ENCODE peak calls at places on chromosomes 6 and 20, in eight cellular contexts. Y, H, D, F, J, V, T and E are unnamed samples.

GRCh38 chr6:43247115-43247999 is 4.1 kb downstream of the TTBK1 start:
- DNase-seq in T (peak), J (peak), H (peak), D (peak), Y (peak), F (peak), V (peak), E (peak)

GRCh38 chr6:66851930-66852329 is 1144.9 kb upstream of the EYS start:
- DNase-seq in T (no peak), Y (no peak), V (no peak), J (no peak), D (no peak), H (no peak), F (no peak), E (no peak)

GRCh38 chr6:108737594-108738546 is 110.4 kb upstream of the ARMC2 start:
- DNase-seq in V (no peak), F (no peak), H (no peak), T (no peak), J (peak), Y (no peak), D (peak), E (peak)

GRCh38 chr20:63054103-63054474 is 47.3 kb upstream of the BHLHE23 start:
- DNase-seq in V (no peak), D (no peak), Y (no peak), H (peak), J (no peak), T (no peak), F (no peak), E (no peak)

GRCh38 chr6:7769702-7770101 is 43.8 kb downstream of the BMP6 start:
- DNase-seq in F (no peak), H (no peak), D (no peak), J (no peak), T (no peak), V (no peak), Y (no peak), E (no peak)

GRCh38 chr6:41167173-41167963 is 4.5 kb upstream of the TREM2 start:
- DNase-seq in T (no peak), H (peak), J (no peak), Y (peak), V (no peak), F (no peak), D (peak), E (no peak)

GRCh38 chr20:31841928-31842327 is 3.5 kb downstream of the FOXS1 start:
- DNase-seq in F (no peak), Y (no peak), D (peak), T (no peak), J (peak), H (no peak), V (no peak), E (no peak)

GRCh38 chr20:36540551-36541211 is 638 bp upstream of the MYL9 start:
- DNase-seq in H (peak), T (no peak), D (peak), V (no peak), Y (peak), J (no peak), F (no peak), E (no peak)

GRCh38 chr20:31861346-31862156 is 8.8 kb downstream of the DUSP15 start:
- DNase-seq in Y (peak), F (no peak), V (peak), H (peak), J (no peak), D (peak), T (peak), E (peak)

GRCh38 chr6:169752074-169752623 is 727 bp downstream of the ERMARD start:
- DNase-seq in Y (no peak), D (no peak), F (no peak), H (no peak), V (no peak), J (peak), T (no peak), E (no peak)

GRCh38 chr6:166820070-166820469 is 136.3 kb downstream of the RNASET2 start:
- DNase-seq in D (no peak), Y (no peak), J (no peak), F (no peak), V (no peak), H (no peak), T (no peak), E (no peak)

GRCh38 chr20:25030007-25030648 is 27.8 kb downstream of the ACSS1 start:
- DNase-seq in V (no peak), T (no peak), F (no peak), J (no peak), Y (no peak), D (no peak), H (no peak), E (no peak)

GRCh38 chr6:117448011-117448410 is 22.3 kb upstream of the ROS1 start:
- DNase-seq in T (no peak), D (no peak), V (no peak), Y (no peak), F (no peak), H (no peak), J (no peak), E (no peak)